ENCODE peak calls at places on chromosomes 11 and 22, in eight cellular contexts. B is stimulated activated CD8-positive, alpha-beta memory T cell treated with anti-CD3 and anti-CD28 coated beads, Interleukin-4, amount 100 ng/mL, for 1 hour; K is neural crest cell; T is stimulated activated CD4-positive, alpha-beta T cell treated with anti-CD3 and anti-CD28 coated beads, Interleukin-12 subunit alpha, Interleukin-12 subunit beta, amount 100 ng/mL, for 4 hours; V is AG08396; J is CD4-positive, alpha-beta T cell; G is GM04503; C is left colon. O is an unnamed sample.

GRCh38 chr11:103031834-103032233 is 60.1 kb downstream of the DCUN1D5 start:
- DNase-seq in B (no peak), K (no peak), T (no peak), V (no peak), J (no peak), G (no peak), C (no peak), O (no peak)

GRCh38 chr11:118606844-118607228 is 579 bp upstream of the PHLDB1 start:
- DNase-seq in B (no peak), K (no peak), T (no peak), V (no peak), J (no peak), G (no peak), C (peak), O (no peak)

GRCh38 chr11:131694526-131695424 is 324.4 kb downstream of the NTM start:
- DNase-seq in B (peak), K (peak), T (peak), V (peak), J (peak), G (no peak), C (peak), O (no peak)

GRCh38 chr11:102449651-102450570 is 2.7 kb downstream of the TMEM123 start:
- DNase-seq in B (no peak), K (no peak), T (no peak), V (no peak), J (no peak), G (no peak), C (no peak), O (no peak)

GRCh38 chr11:99687320-99687719 is 666.6 kb downstream of the CNTN5 start:
- DNase-seq in B (no peak), K (no peak), T (no peak), V (no peak), J (no peak), G (no peak), C (no peak), O (no peak)

GRCh38 chr22:37260396-37260795 is 16.3 kb upstream of the RAC2 start:
- DNase-seq in B (no peak), K (no peak), T (no peak), V (no peak), J (no peak), G (no peak), C (no peak), O (no peak)

GRCh38 chr22:42294034-42294985 is 23.9 kb upstream of the TCF20 start:
- DNase-seq in B (no peak), K (peak), T (no peak), V (peak), J (peak), G (no peak), C (no peak), O (no peak)

GRCh38 chr11:77109236-77110019 is 6.8 kb downstream of the OMP start:
- DNase-seq in B (no peak), K (no peak), T (no peak), V (peak), J (no peak), G (no peak), C (no peak), O (no peak)

GRCh38 chr22:27719535-27720227 is 81.9 kb downstream of the MN1 start:
- DNase-seq in B (no peak), K (no peak), T (no peak), V (peak), J (no peak), G (peak), C (peak), O (no peak)

GRCh38 chr22:42676059-42676607 is 26.9 kb upstream of the CYB5R3 start:
- DNase-seq in B (no peak), K (no peak), T (no peak), V (no peak), J (no peak), G (peak), C (no peak), O (no peak)

GRCh38 chr11:110797453-110797852 is 85.2 kb upstream of the ARHGAP20 start:
- DNase-seq in B (no peak), K (no peak), T (no peak), V (no peak), J (no peak), G (no peak), C (no peak), O (no peak)

GRCh38 chr11:126363706-126364245 is 8.3 kb downstream of the ST3GAL4 start:
- DNase-seq in B (no peak), K (no peak), T (no peak), V (no peak), J (no peak), G (no peak), C (no peak), O (no peak)

GRCh38 chr11:3984896-3985295 is 109.7 kb upstream of the RRM1 start:
- DNase-seq in B (no peak), K (no peak), T (peak), V (no peak), J (peak), G (no peak), C (no peak), O (no peak)

GRCh38 chr22:46829140-46829891 is 66.9 kb downstream of the TBC1D22A start:
- DNase-seq in B (no peak), K (no peak), T (no peak), V (peak), J (no peak), G (peak), C (no peak), O (no peak)

GRCh38 chr11:1163911-1164735 is 6.4 kb downstream of the MUC5AC start:
- DNase-seq in B (no peak), K (no peak), T (no peak), V (peak), J (no peak), G (no peak), C (peak), O (no peak)

GRCh38 chr11:59560290-59560701 is 49.0 kb downstream of the OR4D9 start:
- DNase-seq in B (peak), K (peak), T (peak), V (peak), J (peak), G (peak), C (peak), O (no peak)

GRCh38 chr22:37242395-37242918 is 1.6 kb downstream of the RAC2 start:
- DNase-seq in B (peak), K (no peak), T (peak), V (no peak), J (peak), G (no peak), C (peak), O (no peak)

GRCh38 chr22:47045691-47046410 is 283.4 kb downstream of the TBC1D22A start:
- DNase-seq in B (no peak), K (no peak), T (no peak), V (no peak), J (no peak), G (no peak), C (peak), O (no peak)

GRCh38 chr11:99069831-99070444 is 49.2 kb downstream of the CNTN5 start:
- DNase-seq in B (no peak), K (no peak), T (no peak), V (no peak), J (no peak), G (no peak), C (no peak), O (no peak)

GRCh38 chr11:58164389-58164788 is 24.5 kb upstream of the OR9Q2 start:
- DNase-seq in B (no peak), K (no peak), T (no peak), V (no peak), J (no peak), G (no peak), C (peak), O (no peak)

GRCh38 chr11:113632981-113633380 is 73.1 kb downstream of the TMPRSS5 start:
- DNase-seq in B (no peak), K (no peak), T (no peak), V (no peak), J (no peak), G (peak), C (no peak), O (no peak)

GRCh38 chr22:25623310-25623734 is 58.8 kb downstream of the GRK3 start:
- DNase-seq in B (no peak), K (no peak), T (no peak), V (no peak), J (no peak), G (no peak), C (no peak), O (no peak)

GRCh38 chr11:8261921-8262551 is 1.6 kb downstream of the LMO1 start:
- DNase-seq in B (no peak), K (no peak), T (no peak), V (no peak), J (no peak), G (no peak), C (peak), O (no peak)

GRCh38 chr11:112780351-112781043 is 180.7 kb upstream of the NCAM1 start:
- DNase-seq in B (no peak), K (no peak), T (no peak), V (no peak), J (no peak), G (peak), C (no peak), O (no peak)

GRCh38 chr11:113664069-113664980 is 41.8 kb downstream of the TMPRSS5 start:
- DNase-seq in B (no peak), K (no peak), T (no peak), V (no peak), J (no peak), G (peak), C (no peak), O (no peak)

O was measured in cortex of kidney.